ENCODE peak calls at places on chromosome 3, in nine cellular contexts. T, D, W, Z, F, X, C, S and N are unnamed samples.

GRCh38 chr3:94098487-94098886 is 35.6 kb downstream of the NSUN3 start:
- DNase-seq in C (no peak), T (no peak), X (no peak), W (no peak), Z (no peak), F (peak; percentile 72), S (no peak), D (no peak), N (no peak)

GRCh38 chr3:127688416-127689265 is 15.9 kb downstream of the ABTB1 start:
- DNase-seq in T (peak; percentile 10), Z (peak; percentile 46), W (no peak), D (peak; percentile 55), S (no peak), X (no peak), F (peak; percentile 50), C (no peak), N (no peak)

GRCh38 chr3:172157566-172158258 is 118.3 kb downstream of the FNDC3B start:
- DNase-seq in F (no peak), S (no peak), T (no peak), C (no peak), Z (no peak), D (no peak), W (no peak), X (no peak), N (no peak)

GRCh38 chr3:123085293-123085949 is 18.6 kb downstream of the PDIA5 start:
- DNase-seq in S (no peak), D (no peak), W (no peak), T (no peak), X (no peak), F (no peak), Z (no peak), C (no peak), N (no peak)

GRCh38 chr3:11014253-11014652 is 21.7 kb downstream of the SLC6A1 start:
- DNase-seq in S (no peak), X (no peak), C (no peak), Z (no peak), D (no peak), W (no peak), F (no peak), T (no peak), N (no peak)

GRCh38 chr3:79052054-79052681 is 715.6 kb downstream of the ROBO1 start:
- DNase-seq in D (peak; percentile 11), C (no peak), Z (peak; percentile 5), S (no peak), X (no peak), W (peak; percentile 5), F (no peak), T (peak; percentile 35), N (no peak)

GRCh38 chr3:160695906-160696305 is 18.9 kb downstream of the ARL14 start:
- DNase-seq in Z (no peak), S (no peak), F (no peak), W (no peak), C (no peak), D (no peak), T (no peak), X (no peak), N (no peak)

GRCh38 chr3:125512135-125512920 is 7.7 kb downstream of the SNX4 start:
- DNase-seq in X (peak; percentile 1), S (peak; percentile 65), W (no peak), D (peak; percentile 43), Z (peak; percentile 35), C (no peak), F (peak; percentile 39), T (peak; percentile 59), N (no peak)

GRCh38 chr3:27542469-27542868 is 58.3 kb upstream of the SLC4A7 start:
- DNase-seq in Z (no peak), S (peak; percentile 65), W (no peak), F (no peak), C (no peak), T (no peak), X (no peak), D (no peak), N (no peak)

GRCh38 chr3:31882895-31883294 is 98.2 kb downstream of the OSBPL10 start:
- DNase-seq in F (no peak), X (no peak), D (no peak), S (no peak), T (no peak), Z (no peak), W (no peak), C (no peak), N (no peak)
- TF ChIP-seq CTCF in F (no peak), X (no peak), D (no peak), S (no peak), T (no peak), Z (no peak), W (no peak), C (no peak), N (no peak)

GRCh38 chr3:183447206-183448001 is 19.0 kb upstream of the MCF2L2 start:
- DNase-seq in Z (peak; percentile 83), C (peak; percentile 73), W (peak; percentile 85), T (peak; percentile 90), X (peak; percentile 41), D (peak; percentile 76), S (peak; percentile 96), F (peak; percentile 82), N (peak; percentile 96)
- TF ChIP-seq CTCF in Z (peak; percentile 9), C (no peak), W (no peak), T (peak; percentile 28), X (no peak), D (no peak), S (no peak), F (no peak), N (no peak)

GRCh38 chr3:53146319-53146868 is 14.6 kb upstream of the PRKCD start:
- DNase-seq in W (no peak), X (no peak), T (no peak), Z (no peak), C (no peak), D (no peak), S (no peak), F (no peak), N (no peak)
- TF ChIP-seq CTCF in W (no peak), X (no peak), T (no peak), Z (no peak), C (no peak), D (no peak), S (no peak), F (no peak), N (no peak)

DNA sequence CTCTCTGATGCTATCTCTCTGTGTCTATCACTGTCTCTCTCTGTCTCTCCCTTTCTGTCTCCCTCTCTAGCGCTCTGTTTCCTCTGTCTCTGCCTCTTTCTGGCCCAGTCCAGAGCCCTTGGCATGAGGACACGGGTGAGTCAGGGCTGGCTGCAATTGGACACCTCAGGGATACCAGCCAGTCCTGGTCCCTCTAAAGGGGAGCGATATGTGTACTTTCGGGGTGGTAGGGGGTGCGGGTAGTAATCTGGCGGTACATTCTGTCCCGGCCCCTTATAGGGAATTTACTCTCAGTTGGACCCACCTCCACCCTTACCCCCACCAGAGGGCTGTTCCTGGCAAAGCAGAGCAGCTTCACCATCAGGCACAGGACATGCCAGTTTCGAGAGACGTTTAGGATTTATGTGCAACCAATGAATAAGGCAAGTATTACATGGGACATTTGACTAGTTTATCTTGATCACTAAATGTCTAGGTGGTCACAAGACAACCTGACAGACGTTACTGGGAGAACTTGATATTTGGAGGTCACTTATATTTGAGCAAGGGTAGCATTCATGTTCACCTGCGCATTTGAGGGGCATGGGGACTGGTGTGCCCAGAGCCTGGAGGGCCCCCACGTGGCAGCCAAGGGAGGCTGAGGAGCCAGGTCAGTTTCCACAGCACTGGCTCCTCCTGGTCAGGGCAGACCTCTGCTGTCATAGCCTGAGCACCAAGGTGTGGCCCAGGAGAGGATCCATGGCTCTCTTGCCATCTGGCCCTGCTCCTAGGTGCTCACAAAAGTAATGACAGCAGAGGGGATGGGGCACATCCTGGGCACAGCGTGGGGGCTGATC is 256.1 kb downstream of the PLCL2 start:
- DNase-seq in D (peak; percentile 9), F (peak; percentile 10), T (peak; percentile 37), S (peak; percentile 74), X (no peak), W (no peak), C (no peak), Z (no peak), N (no peak)
- TF ChIP-seq CTCF in D (no peak), F (no peak), T (peak; percentile 40), S (no peak), X (no peak), W (no peak), C (no peak), Z (no peak), N (no peak)

DNA sequence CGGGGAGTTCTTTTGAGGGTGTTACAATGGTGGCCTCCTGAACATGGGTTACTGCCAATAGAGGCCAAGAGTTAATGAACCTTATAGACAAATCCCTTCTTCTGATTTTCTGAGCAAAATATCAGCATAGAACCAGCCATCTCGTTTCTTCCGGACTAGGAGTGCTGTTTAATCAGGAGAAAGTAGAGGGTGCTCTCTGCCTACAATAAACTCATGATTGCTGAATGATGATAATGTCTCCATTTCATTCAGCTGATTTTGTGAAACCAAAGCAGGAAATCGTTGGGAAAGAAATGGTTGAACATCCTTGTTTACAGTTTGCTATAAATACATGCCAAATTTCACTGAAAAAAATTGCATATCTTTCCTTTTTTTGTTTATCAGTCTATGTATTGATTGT is 142.8 kb upstream of the PLSCR5 start:
- DNase-seq in S (no peak), W (no peak), Z (peak; percentile 79), F (peak; percentile 54), X (peak; percentile 0), D (peak; percentile 49), T (peak; percentile 46), C (no peak), N (peak; percentile 20)
- TF ChIP-seq CTCF in S (no peak), W (no peak), Z (peak; percentile 61), F (peak; percentile 42), X (peak; percentile 56), D (peak; percentile 51), T (peak; percentile 47), C (no peak), N (no peak)

GRCh38 chr3:45832691-45833090 is 9.2 kb downstream of the LZTFL1 start:
- DNase-seq in C (no peak), D (peak; percentile 18), S (no peak), Z (no peak), X (no peak), T (peak; percentile 63), F (peak; percentile 33), W (peak; percentile 44), N (peak; percentile 50)
- TF ChIP-seq CTCF in C (no peak), D (no peak), S (peak; percentile 19), Z (peak; percentile 27), X (peak; percentile 48), T (peak; percentile 66), F (no peak), W (no peak), N (peak; percentile 34)